ENCODE peak calls at places on chromosomes 6 and 20, in ten cellular contexts. O is effector memory CD8-positive, alpha-beta T cell; K is Panc1; Z is activated naive CD8-positive, alpha-beta T cell treated with anti-CD3 and anti-CD28 coated beads, Interleukin-2, amount 50 U/mL, for 24 hours; G is upper lobe of left lung; H is upper lobe of right lung; Y is PC-3; D is gastroesophageal sphincter; X is activated CD8-positive, alpha-beta T cell treated with anti-CD3 and anti-CD28 coated beads, Interleukin-2, amount 10 ng/mL, durations not matched to agents 7 days and 5 days; P is heart left ventricle. L is an unnamed sample.

GRCh38 chr6:80607814-80608391 is 501.4 kb downstream of the BCKDHB start:
- ATAC-seq in Y (peak; percentile 82), K (no peak), X (no peak), P (peak; percentile 93), D (peak; percentile 88), Z (no peak), O (no peak), G (peak; percentile 75), H (peak; percentile 84), L (peak; percentile 91)

GRCh38 chr6:165404703-165405102 is 95.3 kb upstream of the C6orf118 start:
- ATAC-seq in G (no peak), X (no peak), P (no peak), K (no peak), Z (no peak), Y (no peak), H (no peak), O (no peak), D (no peak), L (no peak)

GRCh38 chr6:113315068-113315467 is 542.1 kb upstream of the MARCKS start:
- ATAC-seq in O (no peak), H (no peak), X (no peak), Y (no peak), D (no peak), Z (no peak), G (no peak), K (no peak), P (peak; percentile 42), L (no peak)

GRCh38 chr6:42271834-42272805 is 54.5 kb upstream of the MRPS10 start:
- ATAC-seq in G (no peak), K (no peak), O (no peak), X (no peak), P (no peak), D (no peak), Y (no peak), H (no peak), Z (no peak), L (no peak)

GRCh38 chr6:125717120-125717731 is 32.2 kb upstream of the HEY2 start:
- ATAC-seq in Z (no peak), K (no peak), O (no peak), H (no peak), D (no peak), P (no peak), Y (no peak), G (no peak), X (no peak), L (no peak)

GRCh38 chr20:1215386-1216170 is 10.3 kb upstream of the RAD21L1 start:
- ATAC-seq in Y (no peak), O (no peak), X (peak; percentile 70), K (no peak), G (no peak), P (no peak), H (no peak), D (no peak), Z (peak; percentile 85), L (no peak)

GRCh38 chr20:36644032-36644712 is 1.8 kb downstream of the SLA2 start:
- ATAC-seq in Z (peak; percentile 82), H (peak; percentile 34), O (peak; percentile 87), K (no peak), D (no peak), P (peak; percentile 7), G (no peak), Y (no peak), X (peak; percentile 81), L (no peak)

GRCh38 chr6:79394690-79395089 is 142.5 kb downstream of the LCA5 start:
- ATAC-seq in K (no peak), D (no peak), Z (no peak), Y (no peak), P (peak; percentile 88), G (no peak), O (no peak), X (no peak), H (no peak), L (no peak)

GRCh38 chr6:156980515-156980914 is 203.3 kb downstream of the ARID1B start:
- ATAC-seq in O (no peak), P (peak; percentile 18), K (peak; percentile 91), Y (peak; percentile 94), D (no peak), H (peak; percentile 74), X (no peak), G (peak; percentile 43), Z (no peak), L (no peak)

GRCh38 chr6:11278207-11278559 is 45.7 kb upstream of the NEDD9 start:
- ATAC-seq in K (no peak), X (peak; percentile 49), G (no peak), Y (no peak), D (no peak), H (no peak), Z (peak; percentile 87), O (peak; percentile 70), P (no peak), L (no peak)

GRCh38 chr6:7270320-7271204 is 42.4 kb downstream of the SSR1 start:
- ATAC-seq in Y (no peak), X (no peak), O (no peak), Z (no peak), K (no peak), H (peak; percentile 69), P (no peak), D (no peak), G (no peak), L (no peak)

GRCh38 chr20:3156811-3157619 is 2.6 kb downstream of the FASTKD5 start:
- ATAC-seq in D (no peak), P (no peak), Y (peak; percentile 15), K (no peak), X (peak; percentile 81), O (peak; percentile 71), G (no peak), H (peak; percentile 21), Z (peak; percentile 78), L (no peak)

GRCh38 chr20:33433465-33433864 is 10.1 kb downstream of the SNTA1 start:
- ATAC-seq in X (no peak), G (peak; percentile 86), Z (no peak), P (peak; percentile 90), O (no peak), H (peak; percentile 93), K (no peak), Y (peak; percentile 40), D (peak; percentile 58), L (peak; percentile 21)

GRCh38 chr20:62305765-62306431 is 3.1 kb downstream of the ADRM1 start:
- ATAC-seq in O (no peak), H (no peak), Y (no peak), G (no peak), Z (no peak), D (no peak), P (no peak), X (no peak), K (no peak), L (no peak)

GRCh38 chr20:32052792-32053362 is 835 bp downstream of the HCK start:
- ATAC-seq in D (peak; percentile 60), H (peak; percentile 83), O (peak; percentile 49), Z (no peak), K (peak; percentile 22), Y (no peak), P (peak; percentile 83), G (peak; percentile 74), X (no peak), L (no peak)

GRCh38 chr6:134714113-134714512 is 235.8 kb downstream of the ALDH8A1 start:
- ATAC-seq in H (peak; percentile 63), G (peak; percentile 73), Y (peak; percentile 18), D (no peak), K (no peak), Z (no peak), O (no peak), X (no peak), P (peak; percentile 52), L (no peak)

GRCh38 chr6:18211338-18211737 is 53.0 kb downstream of the DEK start:
- ATAC-seq in P (no peak), X (peak; percentile 39), G (no peak), O (peak; percentile 47), K (no peak), Z (peak; percentile 77), Y (no peak), D (no peak), H (no peak), L (no peak)

GRCh38 chr6:51487937-51488336 is 599.5 kb downstream of the PKHD1 start:
- ATAC-seq in O (no peak), Z (no peak), K (no peak), G (no peak), Y (no peak), H (no peak), D (no peak), X (no peak), P (no peak), L (no peak)

GRCh38 chr6:43147289-43147688 is 23.8 kb upstream of the SRF start:
- ATAC-seq in D (no peak), K (no peak), P (no peak), X (no peak), Y (no peak), Z (no peak), G (no peak), O (no peak), H (no peak), L (no peak)

GRCh38 chr6:12548526-12548925 is 168.0 kb upstream of the PHACTR1 start:
- ATAC-seq in Z (no peak), D (peak; percentile 55), G (no peak), X (no peak), Y (no peak), O (no peak), P (peak; percentile 68), K (no peak), H (no peak), L (peak; percentile 36)

GRCh38 chr6:137487947-137488735 is 6.1 kb downstream of the OLIG3 start:
- ATAC-seq in H (peak; percentile 29), Z (peak; percentile 55), G (peak; percentile 17), P (no peak), K (no peak), D (peak; percentile 4), X (peak; percentile 52), O (peak; percentile 62), Y (no peak), L (no peak)

GRCh38 chr6:121526282-121526681 is 90.8 kb downstream of the GJA1 start:
- ATAC-seq in K (no peak), Y (no peak), O (no peak), Z (no peak), G (no peak), X (no peak), D (no peak), P (no peak), H (no peak), L (no peak)

GRCh38 chr6:151175924-151176445 is 63.8 kb upstream of the AKAP12 start:
- ATAC-seq in X (no peak), G (no peak), Z (no peak), H (no peak), D (no peak), Y (no peak), O (no peak), P (no peak), K (no peak), L (no peak)

GRCh38 chr20:40414843-40415615 is 274.0 kb downstream of the MAFB start:
- ATAC-seq in P (no peak), Y (no peak), K (no peak), X (no peak), Z (no peak), H (no peak), O (no peak), D (no peak), G (no peak), L (no peak)

GRCh38 chr6:74074609-74075008 is 378.6 kb downstream of the CD109 start:
- ATAC-seq in P (peak; percentile 68), D (no peak), Y (no peak), G (no peak), Z (no peak), X (no peak), K (no peak), O (no peak), H (no peak), L (no peak)

GRCh38 chr6:49909508-49910047 is 43.2 kb upstream of the CRISP1 start:
- ATAC-seq in Y (no peak), Z (no peak), K (no peak), D (no peak), P (no peak), G (no peak), H (no peak), X (no peak), O (no peak), L (no peak)

GRCh38 chr6:72946766-72947165 is 278.5 kb downstream of the KHDC1L start:
- ATAC-seq in Z (no peak), G (no peak), P (no peak), D (no peak), X (no peak), K (no peak), H (no peak), Y (no peak), O (no peak), L (no peak)

GRCh38 chr20:47568019-47568418 is 66.3 kb downstream of the NCOA3 start:
- ATAC-seq in X (no peak), H (peak; percentile 65), K (peak; percentile 25), Z (no peak), G (peak; percentile 53), D (peak; percentile 63), O (no peak), P (peak; percentile 71), Y (peak; percentile 89), L (peak; percentile 97)